ENCODE peak calls at places on chromosomes 5 and 9, in six cellular contexts. One of them, this sample, is unnamed.

GRCh38 chr5:54093081-54093492 is 217.3 kb downstream of the ARL15 start:
- DNase-seq in prostate gland: peak
- DNase-seq in fibroblast of lung: no peak
- DNase-seq in breast epithelium: peak
- DNase-seq in esophagus squamous epithelium: no peak
- DNase-seq in stomach: no peak
- DNase-seq in this sample: no peak

GRCh38 chr5:174338204-174339010 is 292.9 kb downstream of the NSG2 start:
- DNase-seq in prostate gland: no peak
- DNase-seq in fibroblast of lung: no peak
- DNase-seq in breast epithelium: no peak
- DNase-seq in esophagus squamous epithelium: no peak
- DNase-seq in stomach: no peak
- DNase-seq in this sample: no peak

GRCh38 chr9:6873862-6874261 is 116.1 kb downstream of the KDM4C start:
- DNase-seq in prostate gland: no peak
- DNase-seq in fibroblast of lung: peak
- DNase-seq in breast epithelium: no peak
- DNase-seq in esophagus squamous epithelium: no peak
- DNase-seq in stomach: no peak
- DNase-seq in this sample: peak

GRCh38 chr5:33032161-33033085 is 321.3 kb downstream of the NPR3 start:
- DNase-seq in prostate gland: no peak
- DNase-seq in fibroblast of lung: peak
- DNase-seq in breast epithelium: no peak
- DNase-seq in esophagus squamous epithelium: no peak
- DNase-seq in stomach: no peak
- DNase-seq in this sample: no peak

GRCh38 chr9:93654351-93654961 is 78.1 kb downstream of the PHF2 start:
- DNase-seq in prostate gland: no peak
- DNase-seq in fibroblast of lung: no peak
- DNase-seq in breast epithelium: no peak
- DNase-seq in esophagus squamous epithelium: no peak
- DNase-seq in stomach: no peak
- DNase-seq in this sample: no peak

GRCh38 chr9:37037137-37037743 is 3.2 kb upstream of the PAX5 start:
- DNase-seq in prostate gland: no peak
- DNase-seq in fibroblast of lung: peak
- DNase-seq in breast epithelium: no peak
- DNase-seq in esophagus squamous epithelium: no peak
- DNase-seq in stomach: no peak
- DNase-seq in this sample: no peak

GRCh38 chr5:124446125-124446524 is 300.3 kb downstream of the ZNF608 start:
- DNase-seq in prostate gland: no peak
- DNase-seq in fibroblast of lung: no peak
- DNase-seq in breast epithelium: no peak
- DNase-seq in esophagus squamous epithelium: no peak
- DNase-seq in stomach: no peak
- DNase-seq in this sample: no peak

GRCh38 chr5:13553896-13554295 is 390.6 kb downstream of the DNAH5 start:
- DNase-seq in prostate gland: no peak
- DNase-seq in fibroblast of lung: no peak
- DNase-seq in breast epithelium: no peak
- DNase-seq in esophagus squamous epithelium: no peak
- DNase-seq in stomach: no peak
- DNase-seq in this sample: no peak

GRCh38 chr5:9865574-9865973 is 235.4 kb upstream of the TAS2R1 start:
- DNase-seq in prostate gland: no peak
- DNase-seq in fibroblast of lung: no peak
- DNase-seq in breast epithelium: no peak
- DNase-seq in esophagus squamous epithelium: no peak
- DNase-seq in stomach: no peak
- DNase-seq in this sample: no peak

GRCh38 chr9:3941758-3942157 is 358.1 kb downstream of the GLIS3 start:
- DNase-seq in prostate gland: no peak
- DNase-seq in fibroblast of lung: no peak
- DNase-seq in breast epithelium: no peak
- DNase-seq in esophagus squamous epithelium: no peak
- DNase-seq in stomach: no peak
- DNase-seq in this sample: no peak

GRCh38 chr5:101473483-101473882 is 570.4 kb upstream of the ST8SIA4 start:
- DNase-seq in prostate gland: no peak
- DNase-seq in fibroblast of lung: peak
- DNase-seq in breast epithelium: no peak
- DNase-seq in esophagus squamous epithelium: no peak
- DNase-seq in stomach: no peak
- DNase-seq in this sample: no peak

GRCh38 chr9:35287986-35288515 is 126.2 kb downstream of the UNC13B start:
- DNase-seq in prostate gland: no peak
- DNase-seq in fibroblast of lung: peak
- DNase-seq in breast epithelium: no peak
- DNase-seq in esophagus squamous epithelium: no peak
- DNase-seq in stomach: no peak
- DNase-seq in this sample: no peak

GRCh38 chr5:76819851-76820280 is 1.0 kb downstream of the F2RL1 start:
- DNase-seq in prostate gland: peak
- DNase-seq in fibroblast of lung: peak
- DNase-seq in breast epithelium: no peak
- DNase-seq in esophagus squamous epithelium: no peak
- DNase-seq in stomach: peak
- DNase-seq in this sample: peak

GRCh38 chr5:14665110-14665822 is 748 bp downstream of the OTULIN start:
- DNase-seq in prostate gland: peak
- DNase-seq in fibroblast of lung: no peak
- DNase-seq in breast epithelium: no peak
- DNase-seq in esophagus squamous epithelium: no peak
- DNase-seq in stomach: peak
- DNase-seq in this sample: peak

GRCh38 chr9:14783358-14783757 is 60.8 kb upstream of the CER1 start:
- DNase-seq in prostate gland: no peak
- DNase-seq in fibroblast of lung: no peak
- DNase-seq in breast epithelium: no peak
- DNase-seq in esophagus squamous epithelium: no peak
- DNase-seq in stomach: no peak
- DNase-seq in this sample: no peak

GRCh38 chr9:13125261-13125660 is 154.2 kb downstream of the MPDZ start:
- DNase-seq in prostate gland: no peak
- DNase-seq in fibroblast of lung: no peak
- DNase-seq in breast epithelium: no peak
- DNase-seq in esophagus squamous epithelium: no peak
- DNase-seq in stomach: no peak
- DNase-seq in this sample: no peak

GRCh38 chr5:93578813-93579560 is 2.0 kb downstream of the NR2F1-AS1 start:
- DNase-seq in prostate gland: no peak
- DNase-seq in fibroblast of lung: peak
- DNase-seq in breast epithelium: no peak
- DNase-seq in esophagus squamous epithelium: no peak
- DNase-seq in stomach: no peak
- DNase-seq in this sample: no peak

GRCh38 chr5:14864181-14864812 is 7.3 kb downstream of the ANKH start:
- DNase-seq in prostate gland: no peak
- DNase-seq in fibroblast of lung: no peak
- DNase-seq in breast epithelium: no peak
- DNase-seq in esophagus squamous epithelium: no peak
- DNase-seq in stomach: no peak
- DNase-seq in this sample: no peak

GRCh38 chr5:2094616-2094995 is 211.9 kb upstream of the IRX4 start:
- DNase-seq in prostate gland: no peak
- DNase-seq in fibroblast of lung: peak
- DNase-seq in breast epithelium: no peak
- DNase-seq in esophagus squamous epithelium: no peak
- DNase-seq in stomach: no peak
- DNase-seq in this sample: no peak
- H3K4me3 ChIP-seq in prostate gland: no peak
- H3K4me3 ChIP-seq in fibroblast of lung: no peak
- H3K4me3 ChIP-seq in breast epithelium: no peak
- H3K4me3 ChIP-seq in esophagus squamous epithelium: no peak
- H3K4me3 ChIP-seq in stomach: no peak
- H3K4me3 ChIP-seq in this sample: no peak

DNA sequence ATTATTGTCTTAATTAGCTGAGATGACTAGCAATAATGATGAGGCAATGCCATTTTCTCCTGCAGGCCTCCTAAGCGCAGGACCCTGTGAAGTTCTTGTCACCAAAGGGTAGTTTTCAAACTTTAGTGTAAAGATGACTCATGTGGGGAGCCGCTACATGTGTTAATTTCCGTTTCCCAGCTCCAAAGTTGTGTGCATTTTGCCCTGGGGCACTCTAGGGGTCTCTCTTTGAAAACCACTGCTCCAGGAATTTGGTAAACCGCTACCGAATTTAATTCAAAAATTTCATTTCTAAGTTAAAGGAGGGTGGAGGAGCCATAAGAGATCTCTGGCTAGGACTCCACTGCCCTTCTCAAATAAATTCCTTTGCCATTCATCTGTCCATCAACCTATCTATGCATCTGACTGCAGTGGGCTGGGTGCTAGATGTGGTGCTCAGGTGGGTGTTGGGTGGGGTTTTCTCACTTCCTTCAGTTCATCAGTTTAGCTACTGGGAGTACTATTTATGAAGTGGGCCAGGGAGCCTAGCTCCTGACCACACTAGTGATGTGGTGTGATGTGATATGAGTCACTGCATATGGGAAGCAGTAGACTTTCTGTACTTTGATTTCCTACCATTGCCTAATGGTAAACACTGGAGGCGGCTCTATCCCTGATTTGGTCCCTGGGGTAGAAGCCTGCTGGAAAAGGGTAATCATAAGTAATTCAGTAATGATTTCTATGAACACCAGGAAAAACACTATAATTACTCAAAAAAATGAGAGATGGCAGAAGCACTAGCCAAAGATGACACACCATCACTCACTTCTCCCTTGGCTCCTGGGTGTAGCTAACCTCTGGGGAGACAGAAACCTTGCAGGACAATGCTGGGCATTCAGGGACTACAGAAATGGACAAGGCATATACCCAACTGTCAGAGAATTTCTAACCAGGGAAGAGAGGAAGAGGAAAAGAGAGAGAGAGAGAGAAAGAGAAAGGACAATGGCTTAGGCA is 4.0 kb upstream of the ZSWIM6 start:
- DNase-seq in prostate gland: no peak
- DNase-seq in fibroblast of lung: peak
- DNase-seq in breast epithelium: no peak
- DNase-seq in esophagus squamous epithelium: no peak
- DNase-seq in stomach: no peak
- DNase-seq in this sample: no peak
- TF ChIP-seq CTCF in prostate gland: no peak
- TF ChIP-seq CTCF in fibroblast of lung: no peak
- TF ChIP-seq CTCF in breast epithelium: no peak
- TF ChIP-seq CTCF in esophagus squamous epithelium: no peak
- TF ChIP-seq CTCF in stomach: no peak
- TF ChIP-seq CTCF in this sample: no peak

DNA sequence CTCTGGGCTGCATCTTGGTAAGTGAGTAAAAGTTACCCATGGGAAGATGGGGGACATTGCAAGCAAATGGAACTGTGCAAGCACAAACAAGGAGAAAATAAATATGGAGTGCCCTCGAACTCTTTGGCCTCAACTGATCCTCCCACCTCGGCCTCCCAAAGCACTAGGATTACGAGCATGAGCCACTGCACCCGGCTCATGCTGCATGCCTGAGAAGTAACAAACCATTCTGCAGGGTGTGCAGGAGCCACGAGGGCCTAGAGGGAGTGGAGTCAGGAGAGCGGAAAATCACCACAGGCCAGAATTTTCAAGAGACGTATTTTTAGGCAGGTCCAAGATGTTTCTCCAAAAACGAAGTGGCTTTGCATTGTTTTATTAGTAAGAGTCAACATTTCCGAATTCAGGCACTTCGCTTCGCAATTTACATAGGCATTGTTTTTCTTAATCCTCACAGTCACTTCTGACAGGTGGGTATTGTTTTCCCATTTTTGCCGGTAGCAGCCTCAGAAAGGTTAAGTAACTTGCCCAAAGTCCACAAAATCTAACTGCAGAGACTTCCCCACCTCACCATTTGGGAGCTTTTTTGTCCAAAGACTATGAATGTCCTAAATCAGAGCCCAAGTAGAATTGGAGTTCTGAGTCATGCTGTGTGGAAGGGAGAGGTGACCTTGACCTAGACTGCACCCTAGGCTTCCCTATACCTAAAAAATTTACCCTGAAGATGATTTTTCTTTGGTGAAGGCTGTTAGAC is 230.2 kb downstream of the NR3C1 start:
- DNase-seq in prostate gland: no peak
- DNase-seq in fibroblast of lung: no peak
- DNase-seq in breast epithelium: no peak
- DNase-seq in esophagus squamous epithelium: no peak
- DNase-seq in stomach: no peak
- DNase-seq in this sample: no peak
- H3K27ac ChIP-seq in prostate gland: no peak
- H3K27ac ChIP-seq in fibroblast of lung: no peak
- H3K27ac ChIP-seq in breast epithelium: no peak
- H3K27ac ChIP-seq in esophagus squamous epithelium: no peak
- H3K27ac ChIP-seq in stomach: no peak
- H3K27ac ChIP-seq in this sample: no peak

DNA sequence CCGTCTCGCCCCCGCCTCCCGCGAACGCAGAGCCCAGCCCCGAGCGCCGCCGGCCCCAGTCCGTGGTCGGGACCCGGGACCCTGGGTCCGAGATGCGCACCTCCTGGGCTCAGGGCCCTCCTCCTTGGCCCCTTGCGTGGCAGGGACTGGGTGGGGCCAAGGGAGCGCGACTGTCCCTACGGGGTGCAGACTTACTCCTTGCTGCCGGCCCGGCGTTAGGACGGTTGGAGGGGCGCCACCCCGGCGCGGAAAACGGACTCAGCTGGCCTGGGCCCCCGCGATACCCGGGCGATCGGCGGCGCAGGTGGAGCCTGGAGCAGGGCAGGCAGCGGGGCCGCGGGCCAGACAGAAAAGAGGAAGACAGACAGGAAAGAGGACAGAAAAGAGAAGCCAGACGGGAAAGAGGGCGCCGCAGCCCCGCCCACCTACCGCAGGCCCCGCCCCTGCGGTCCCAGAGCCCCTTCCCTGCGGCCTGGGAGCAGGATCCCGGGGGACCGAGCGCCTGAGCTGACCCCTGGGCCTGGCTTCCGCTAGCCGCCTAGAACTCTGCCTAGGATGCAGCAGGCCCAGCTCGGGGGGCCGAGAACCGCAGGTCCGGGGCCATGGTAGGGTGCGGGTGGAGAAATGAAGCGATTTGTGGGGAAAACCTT is at the start of gene GBGT1:
- DNase-seq in prostate gland: no peak
- DNase-seq in fibroblast of lung: peak
- DNase-seq in breast epithelium: no peak
- DNase-seq in esophagus squamous epithelium: no peak
- DNase-seq in stomach: peak
- DNase-seq in this sample: peak
- H3K4me3 ChIP-seq in prostate gland: peak
- H3K4me3 ChIP-seq in fibroblast of lung: peak
- H3K4me3 ChIP-seq in breast epithelium: peak
- H3K4me3 ChIP-seq in esophagus squamous epithelium: peak
- H3K4me3 ChIP-seq in stomach: peak
- H3K4me3 ChIP-seq in this sample: peak

GRCh38 chr5:136066705-136067271 is 38.0 kb downstream of the TGFBI start:
- DNase-seq in prostate gland: no peak
- DNase-seq in fibroblast of lung: peak
- DNase-seq in breast epithelium: no peak
- DNase-seq in esophagus squamous epithelium: no peak
- DNase-seq in stomach: no peak
- DNase-seq in this sample: peak
- TF ChIP-seq CTCF in prostate gland: no peak
- TF ChIP-seq CTCF in fibroblast of lung: peak
- TF ChIP-seq CTCF in breast epithelium: peak
- TF ChIP-seq CTCF in esophagus squamous epithelium: no peak
- TF ChIP-seq CTCF in stomach: no peak
- TF ChIP-seq CTCF in this sample: peak

GRCh38 chr9:96082516-96083232 is 207.2 kb downstream of the ERCC6L2 start:
- DNase-seq in prostate gland: no peak
- DNase-seq in fibroblast of lung: no peak
- DNase-seq in breast epithelium: no peak
- DNase-seq in esophagus squamous epithelium: no peak
- DNase-seq in stomach: no peak
- DNase-seq in this sample: no peak
- H3K27ac ChIP-seq in prostate gland: no peak
- H3K27ac ChIP-seq in fibroblast of lung: no peak
- H3K27ac ChIP-seq in breast epithelium: no peak
- H3K27ac ChIP-seq in esophagus squamous epithelium: no peak
- H3K27ac ChIP-seq in stomach: no peak
- H3K27ac ChIP-seq in this sample: no peak

This sample was measured in thyroid gland.